ENCODE peak calls at places on chromosomes 16 and 17, in four cellular contexts. R is MM.1S, L is GM23338, K is neural progenitor cell. N is an unnamed sample.

GRCh38 chr16:35506018-35506897 is 2046.8 kb downstream of the TP53TG3F start:
- DNase-seq in R (no peak), L (no peak), K (no peak), N (no peak)

GRCh38 chr17:75996665-75997590 is 3.7 kb upstream of the CDK3 start:
- DNase-seq in R (no peak), L (no peak), K (no peak), N (peak; percentile 82)

GRCh38 chr16:81421126-81421525 is 23.5 kb upstream of the CMIP start:
- DNase-seq in R (no peak), L (no peak), K (no peak), N (no peak)

GRCh38 chr17:42979511-42980273 is at the start of gene PTGES3L:
- DNase-seq in R (peak; percentile 16), L (peak; percentile 84), K (peak; percentile 67), N (peak; percentile 62)

GRCh38 chr16:75267631-75268264 is 16.3 kb upstream of the BCAR1 start:
- DNase-seq in R (no peak), L (no peak), K (no peak), N (peak; percentile 80)

GRCh38 chr16:86239381-86239780 is 270.9 kb upstream of the FOXF1 start:
- DNase-seq in R (no peak), L (peak; percentile 18), K (no peak), N (no peak)

GRCh38 chr17:7818026-7818425 is 16.0 kb upstream of the KDM6B start:
- DNase-seq in R (no peak), L (no peak), K (no peak), N (no peak)

GRCh38 chr17:41571561-41572434 is at the start of gene KRT9:
- DNase-seq in R (no peak), L (no peak), K (no peak), N (no peak)

GRCh38 chr16:57023541-57024249 is 34.3 kb downstream of the NLRC5 start:
- DNase-seq in R (no peak), L (no peak), K (no peak), N (no peak)

GRCh38 chr16:24297375-24297774 is 41.2 kb downstream of the CACNG3 start:
- DNase-seq in R (no peak), L (no peak), K (no peak), N (no peak)

GRCh38 chr16:84618428-84619102 is 687 bp upstream of the COTL1 start:
- DNase-seq in R (no peak), L (peak; percentile 91), K (peak; percentile 78), N (peak; percentile 97)

GRCh38 chr17:17890773-17891759 is 54.3 kb upstream of the SREBF1 start:
- DNase-seq in R (peak; percentile 65), L (peak; percentile 79), K (peak; percentile 75), N (peak; percentile 77)

GRCh38 chr17:76556759-76557367 is 17.0 kb downstream of the PRCD start:
- DNase-seq in R (peak; percentile 43), L (peak; percentile 55), K (peak; percentile 25), N (peak; percentile 54)

GRCh38 chr17:8312251-8312650 is 2.2 kb downstream of the ARHGEF15 start:
- DNase-seq in R (no peak), L (no peak), K (no peak), N (no peak)

GRCh38 chr16:80403871-80404270 is 136.9 kb upstream of the DYNLRB2 start:
- DNase-seq in R (no peak), L (no peak), K (no peak), N (no peak)

GRCh38 chr17:81665205-81666091 is 957 bp downstream of the OXLD1 start:
- DNase-seq in R (peak; percentile 23), L (peak; percentile 40), K (peak; percentile 23), N (peak; percentile 63)

GRCh38 chr16:87132361-87133014 is 184.7 kb downstream of the C16orf95 start:
- DNase-seq in R (no peak), L (no peak), K (peak; percentile 88), N (peak; percentile 81)

GRCh38 chr16:69315486-69316311 is 4.5 kb downstream of the VPS4A start:
- DNase-seq in R (no peak), L (no peak), K (no peak), N (no peak)

GRCh38 chr17:27746881-27747280 is 53.4 kb downstream of the NOS2 start:
- DNase-seq in R (no peak), L (no peak), K (no peak), N (no peak)

GRCh38 chr16:87844809-87845208 is 24.5 kb downstream of the SLC7A5 start:
- DNase-seq in R (no peak), L (no peak), K (no peak), N (no peak)

GRCh38 chr16:72203401-72203800 is 31.4 kb upstream of the PMFBP1 start:
- DNase-seq in R (peak; percentile 54), L (no peak), K (no peak), N (peak; percentile 55)

GRCh38 chr16:67226295-67226803 is 581 bp upstream of the TMEM208 start:
- DNase-seq in R (no peak), L (no peak), K (no peak), N (peak; percentile 65)

GRCh38 chr17:72707881-72708280 is 384.6 kb downstream of the SLC39A11 start:
- DNase-seq in R (no peak), L (no peak), K (no peak), N (no peak)

GRCh38 chr17:72710185-72710584 is 382.3 kb downstream of the SLC39A11 start:
- DNase-seq in R (no peak), L (no peak), K (no peak), N (no peak)

GRCh38 chr17:72713701-72714100 is 378.8 kb downstream of the SLC39A11 start:
- DNase-seq in R (no peak), L (no peak), K (no peak), N (no peak)

GRCh38 chr17:72711531-72712310 is 380.8 kb downstream of the SLC39A11 start:
- DNase-seq in R (no peak), L (no peak), K (peak; percentile 21), N (no peak)

GRCh38 chr17:72710834-72711233 is 381.7 kb downstream of the SLC39A11 start:
- DNase-seq in R (no peak), L (no peak), K (no peak), N (peak; percentile 14)
- TF ChIP-seq EZH2phosphoT487 in R (no peak), L (no peak), K (no peak), N (no peak)

GRCh38 chr16:62035115-62036092 is 834 bp downstream of the CDH8 start:
- DNase-seq in R (no peak), L (peak; percentile 84), K (peak; percentile 89), N (no peak)

GRCh38 chr16:62036101-62036806 is at the start of gene CDH8:
- DNase-seq in R (no peak), L (peak; percentile 79), K (peak; percentile 89), N (no peak)

GRCh38 chr16:62038225-62038624 is 2.0 kb upstream of the CDH8 start:
- DNase-seq in R (no peak), L (no peak), K (no peak), N (no peak)

GRCh38 chr16:62038646-62039045 is 2.4 kb upstream of the CDH8 start:
- DNase-seq in R (no peak), L (no peak), K (peak; percentile 31), N (no peak)

DNA sequence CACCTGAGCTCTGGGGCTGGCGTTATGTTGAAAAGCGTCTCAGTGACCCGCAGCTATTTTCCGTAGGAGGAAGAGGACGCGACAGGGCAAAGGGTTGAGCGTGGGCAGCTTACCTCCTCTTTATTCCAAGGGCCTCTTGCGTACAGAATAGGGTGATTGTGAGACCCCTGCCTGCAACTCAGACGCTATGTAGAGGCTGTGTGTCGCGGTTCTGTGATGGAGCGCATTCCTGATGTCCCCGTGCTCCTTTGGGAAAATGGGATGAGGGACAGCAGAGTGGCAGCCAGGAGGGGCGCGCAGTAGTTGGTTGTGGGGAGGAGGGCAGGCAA is 533 bp upstream of the CDH8 start:
- DNase-seq in R (no peak), L (peak; percentile 50), K (peak; percentile 67), N (no peak)
- TF ChIP-seq EZH2phosphoT487 in R (no peak), L (no peak), K (no peak), N (no peak)

GRCh38 chr17:72372185-72372584 is 251.4 kb downstream of the SOX9 start:
- DNase-seq in R (no peak), L (no peak), K (no peak), N (peak; percentile 77)

GRCh38 chr17:72373910-72374741 is 253.3 kb downstream of the SOX9 start:
- DNase-seq in R (no peak), L (no peak), K (peak; percentile 37), N (peak; percentile 37)

GRCh38 chr17:72369366-72369765 is 248.5 kb downstream of the SOX9 start:
- DNase-seq in R (no peak), L (no peak), K (no peak), N (no peak)

GRCh38 chr17:72368191-72368590 is 247.4 kb downstream of the SOX9 start:
- DNase-seq in R (no peak), L (no peak), K (no peak), N (no peak)

GRCh38 chr17:72370819-72371218 is 250.0 kb downstream of the SOX9 start:
- DNase-seq in R (no peak), L (no peak), K (no peak), N (peak; percentile 89)
- TF ChIP-seq EZH2phosphoT487 in R (no peak), L (no peak), K (no peak), N (no peak)

GRCh38 chr17:60130466-60130865 is 19.3 kb upstream of the CA4 start:
- DNase-seq in R (no peak), L (no peak), K (no peak), N (no peak)

GRCh38 chr17:60128171-60128859 is 21.5 kb upstream of the CA4 start:
- DNase-seq in R (no peak), L (no peak), K (no peak), N (no peak)

GRCh38 chr17:60129164-60129563 is 20.6 kb upstream of the CA4 start:
- DNase-seq in R (no peak), L (no peak), K (no peak), N (no peak)

GRCh38 chr17:60127068-60128064 is 22.4 kb upstream of the CA4 start:
- DNase-seq in R (no peak), L (no peak), K (no peak), N (no peak)
- TF ChIP-seq EZH2phosphoT487 in R (no peak), L (no peak), K (no peak), N (no peak)

DNA sequence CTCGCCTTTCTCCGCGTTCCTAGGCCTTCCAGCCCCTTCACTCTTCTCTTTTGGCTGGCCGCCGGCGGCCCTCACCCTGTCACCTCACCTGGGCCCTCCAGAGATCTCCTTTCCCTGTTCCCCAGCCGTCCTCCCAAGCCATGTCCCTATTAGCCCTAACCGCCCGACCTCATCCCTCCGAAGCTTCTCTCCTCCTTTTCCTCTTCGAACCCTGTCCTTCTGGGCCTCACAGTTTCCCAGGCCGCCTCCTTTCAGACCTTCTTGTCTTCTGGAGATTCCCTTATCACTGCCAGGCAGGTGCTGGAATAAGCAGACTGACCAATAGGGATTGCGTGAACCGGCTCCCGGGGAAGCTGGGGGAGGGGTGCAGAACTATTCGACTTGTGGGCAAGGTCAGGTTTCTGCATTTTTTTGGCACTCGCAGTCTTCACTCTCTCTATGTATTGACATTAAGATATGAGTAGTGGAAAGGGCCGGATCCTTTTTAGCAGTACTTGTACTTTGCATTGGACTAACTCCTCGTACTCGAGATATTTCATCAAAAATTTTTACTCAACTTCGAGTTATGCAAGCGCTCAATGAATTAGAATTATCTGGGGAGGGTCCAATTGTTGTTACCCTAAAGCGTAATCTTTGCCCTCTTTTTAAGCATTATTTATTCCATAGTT is 689 bp downstream of the RHOT1 start:
- DNase-seq in R (peak; percentile 27), L (peak; percentile 85), K (peak; percentile 61), N (peak; percentile 68)
- TF ChIP-seq EZH2phosphoT487 in R (no peak), L (no peak), K (no peak), N (no peak)

N was measured in GM23248.